ENCODE peak calls at places on chromosomes 2 and 18, in five cellular contexts. W is MM.1S, B is EL, U is skeletal muscle cell, E is NB4. D is an unnamed sample.

GRCh38 chr18:23725827-23726661 is 36.8 kb downstream of the LAMA3 start:
- DNase-seq in W (no peak), B (no peak), U (peak; percentile 67), E (no peak), D (no peak)

GRCh38 chr2:68121873-68122679 is 35.6 kb upstream of the PNO1 start:
- DNase-seq in W (peak; percentile 76), B (peak; percentile 84), U (peak; percentile 58), E (peak; percentile 88), D (peak; percentile 78)

GRCh38 chr2:62270728-62271127 is 74.8 kb downstream of the B3GNT2 start:
- DNase-seq in W (no peak), B (no peak), U (no peak), E (no peak), D (peak; percentile 70)

GRCh38 chr2:4898706-4899105 is 793.5 kb upstream of the SOX11 start:
- DNase-seq in W (no peak), B (no peak), U (no peak), E (no peak), D (no peak)

GRCh38 chr2:241940329-241940728 is 70.8 kb downstream of the RTP5 start:
- DNase-seq in W (no peak), B (no peak), U (no peak), E (peak; percentile 51), D (no peak)

GRCh38 chr2:97999536-97999935 is 3.8 kb upstream of the TMEM131 start:
- DNase-seq in W (no peak), B (no peak), U (no peak), E (no peak), D (no peak)

GRCh38 chr2:753123-753522 is 75.9 kb upstream of the TMEM18 start:
- DNase-seq in W (no peak), B (no peak), U (no peak), E (no peak), D (no peak)

GRCh38 chr2:94759211-94759610 is 112.0 kb upstream of the TEKT4 start:
- DNase-seq in W (peak; percentile 33), B (peak; percentile 5), U (no peak), E (peak; percentile 77), D (peak; percentile 72)

GRCh38 chr2:163990554-163990953 is 254.7 kb upstream of the FIGN start:
- DNase-seq in W (no peak), B (no peak), U (no peak), E (no peak), D (no peak)

GRCh38 chr2:231190531-231191197 is 7.8 kb upstream of the ARMC9 start:
- DNase-seq in W (no peak), B (no peak), U (no peak), E (no peak), D (no peak)

GRCh38 chr2:69915050-69915945 is at the start of gene MXD1:
- DNase-seq in W (no peak), B (no peak), U (no peak), E (peak; percentile 47), D (peak; percentile 24)

GRCh38 chr18:31250902-31251301 is 67.1 kb upstream of the DSG1 start:
- DNase-seq in W (no peak), B (no peak), U (no peak), E (no peak), D (no peak)

GRCh38 chr18:22709288-22710060 is 223.7 kb upstream of the RBBP8 start:
- DNase-seq in W (no peak), B (no peak), U (peak; percentile 51), E (no peak), D (no peak)

GRCh38 chr2:180690611-180691010 is 289.8 kb upstream of the UBE2E3 start:
- DNase-seq in W (no peak), B (peak; percentile 9), U (peak; percentile 19), E (no peak), D (no peak)

GRCh38 chr2:172021074-172021931 is 21.6 kb downstream of the METAP1D start:
- DNase-seq in W (no peak), B (no peak), U (no peak), E (no peak), D (no peak)

GRCh38 chr2:104793971-104794370 is 59.9 kb upstream of the POU3F3 start:
- DNase-seq in W (no peak), B (no peak), U (peak; percentile 47), E (no peak), D (no peak)

GRCh38 chr18:48945953-48946217 is 4.9 kb downstream of the SMAD7 start:
- DNase-seq in W (no peak), B (no peak), U (no peak), E (no peak), D (no peak)

GRCh38 chr18:32446780-32447179 is 23.9 kb downstream of the GAREM1 start:
- DNase-seq in W (no peak), B (no peak), U (no peak), E (no peak), D (no peak)

GRCh38 chr18:58965930-58966662 is 101.4 kb downstream of the ZNF532 start:
- DNase-seq in W (peak; percentile 66), B (no peak), U (no peak), E (no peak), D (no peak)

GRCh38 chr2:240739797-240740196 is 48.1 kb downstream of the AQP12A start:
- DNase-seq in W (no peak), B (no peak), U (no peak), E (no peak), D (no peak)

GRCh38 chr2:69013837-69014796 is 1.1 kb downstream of the ANTXR1 start:
- DNase-seq in W (peak; percentile 11), B (peak; percentile 46), U (no peak), E (no peak), D (no peak)

D was measured in RPMI8226.